ENCODE peak calls at places on chromosomes 6 and 20, in seven cellular contexts. R is PC-9, Q is heart right ventricle, O is stomach, X is adrenal gland, V is aorta, I is astrocyte. M is an unnamed sample.
A peak's percentile ranks its signal among the peaks of the same experiment; 100 is the strongest.

GRCh38 chr20:48550814-48551213 is 277.0 kb downstream of the PREX1 start:
- DNase-seq in I (peak; percentile 2), Q (no peak), O (no peak), X (peak; percentile 3), V (no peak), R (no peak), M (no peak)

GRCh38 chr6:105835373-105835772 is 250.8 kb upstream of the PRDM1 start:
- DNase-seq in X (no peak), Q (no peak), I (peak; percentile 21), R (no peak), V (no peak), O (no peak), M (no peak)

GRCh38 chr6:142943746-142944125 is 1.2 kb downstream of the HIVEP2 start:
- DNase-seq in I (peak; percentile 27), R (peak; percentile 14), X (no peak), Q (peak; percentile 14), O (no peak), V (peak; percentile 56), M (no peak)

GRCh38 chr20:49699200-49699992 is 14.3 kb downstream of the B4GALT5 start:
- DNase-seq in O (no peak), X (no peak), R (no peak), Q (no peak), V (no peak), I (peak; percentile 81), M (no peak)

GRCh38 chr6:170165501-170166117 is 125.3 kb downstream of the DLL1 start:
- DNase-seq in Q (no peak), R (no peak), V (peak; percentile 62), I (no peak), O (no peak), X (no peak), M (peak; percentile 31)

GRCh38 chr20:21102691-21103311 is 3.4 kb downstream of the LINC00237 start:
- DNase-seq in I (no peak), X (peak; percentile 23), O (peak; percentile 49), Q (no peak), R (no peak), V (peak; percentile 66), M (peak; percentile 55)

GRCh38 chr6:106181664-106182418 is 95.7 kb downstream of the PRDM1 start:
- DNase-seq in X (no peak), Q (no peak), V (no peak), I (peak; percentile 87), O (no peak), R (peak; percentile 33), M (no peak)

GRCh38 chr20:63568986-63569949 is 4.8 kb downstream of the HELZ2 start:
- DNase-seq in X (no peak), I (no peak), O (no peak), R (no peak), V (no peak), Q (no peak), M (peak; percentile 16)

GRCh38 chr20:33983371-33983770 is 10.3 kb upstream of the RALY start:
- DNase-seq in Q (no peak), X (no peak), V (no peak), O (no peak), R (no peak), I (no peak), M (no peak)

GRCh38 chr6:149454405-149454848 is 30.4 kb downstream of the ZC3H12D start:
- DNase-seq in I (peak; percentile 81), V (peak; percentile 97), R (peak; percentile 90), X (peak; percentile 99), Q (peak; percentile 96), O (peak; percentile 96), M (peak; percentile 85)

GRCh38 chr20:5741089-5741488 is 9.1 kb upstream of the SHLD1 start:
- DNase-seq in X (peak; percentile 83), Q (no peak), V (no peak), R (no peak), I (peak; percentile 65), O (no peak), M (no peak)

GRCh38 chr6:159107451-159108260 is 61.5 kb upstream of the FNDC1 start:
- DNase-seq in X (no peak), O (peak; percentile 32), R (no peak), V (no peak), I (no peak), Q (no peak), M (no peak)

DNA sequence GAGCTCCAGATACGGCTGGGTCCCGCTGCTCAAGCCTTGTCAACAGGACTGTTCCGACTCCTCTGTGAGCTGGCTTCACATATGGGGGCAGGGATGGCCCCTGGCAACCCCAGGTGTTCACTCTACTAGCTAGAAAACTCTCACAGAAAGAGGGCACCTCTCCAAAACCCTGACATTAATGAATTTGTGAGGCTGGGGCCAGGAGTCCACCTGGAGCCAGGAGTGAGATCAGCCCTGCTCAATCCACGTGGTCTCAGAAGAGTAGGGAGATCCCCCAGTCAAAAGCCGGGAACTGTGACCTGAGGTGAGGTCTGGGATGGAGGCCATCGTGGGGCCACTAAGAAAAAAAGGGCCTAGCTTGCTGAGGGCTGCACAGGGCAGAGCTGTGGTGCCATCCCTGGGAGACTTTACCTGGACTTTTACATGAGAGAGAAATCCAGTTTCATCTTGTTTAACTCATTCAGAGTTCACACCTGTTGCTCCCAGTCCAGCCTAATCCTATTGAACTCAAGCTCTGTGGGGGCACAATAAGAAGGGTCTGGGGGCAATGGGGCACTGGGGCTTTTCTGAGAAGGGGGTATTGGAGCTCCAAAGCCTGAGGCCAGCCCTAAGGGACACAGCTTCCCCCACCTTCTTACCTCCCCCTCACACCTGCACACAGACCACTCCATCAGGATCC is 144.3 kb upstream of the MLN start:
- DNase-seq in Q (no peak), I (no peak), V (no peak), X (no peak), R (no peak), O (no peak), M (no peak)
- H3K27me3 ChIP-seq in Q (peaks cover 55% of the 10 kb centered on the region), I (peaks cover 7% of the 10 kb centered on the region), V (no peaks in the 10 kb centered on the region), X (no peaks in the 10 kb centered on the region), R (peaks cover 100% of the 10 kb centered on the region), O (peaks cover 37% of the 10 kb centered on the region), M (no peaks in the 10 kb centered on the region)

DNA sequence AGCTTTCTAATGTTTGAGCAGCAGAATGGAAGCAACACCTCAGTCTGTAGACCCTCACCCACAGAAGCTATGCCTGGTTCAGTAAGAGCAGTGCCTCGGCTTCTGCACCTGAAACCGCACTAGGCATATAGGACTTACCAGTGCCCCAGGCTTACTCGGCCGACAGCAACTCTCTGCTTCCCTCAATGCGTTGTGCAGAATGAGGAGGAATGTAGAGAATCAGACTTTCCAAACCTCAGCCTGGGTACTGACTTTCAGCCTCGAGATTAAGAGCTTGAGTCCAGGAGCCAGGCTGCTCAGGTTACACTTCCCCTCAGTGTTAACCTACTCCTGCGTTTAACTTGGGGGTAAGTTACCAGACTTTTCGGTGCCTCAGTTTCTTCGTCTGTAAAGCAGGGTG is 8.6 kb downstream of the EYA2 start:
- DNase-seq in R (no peak), O (no peak), V (no peak), X (no peak), Q (no peak), I (no peak), M (no peak)
- H3K27ac ChIP-seq in R (no peak overlapping the region), O (no peak overlapping the region), V (no peak overlapping the region), X (no peak overlapping the region), Q (no peak overlapping the region), I (no peak overlapping the region), M (no peak overlapping the region)

DNA sequence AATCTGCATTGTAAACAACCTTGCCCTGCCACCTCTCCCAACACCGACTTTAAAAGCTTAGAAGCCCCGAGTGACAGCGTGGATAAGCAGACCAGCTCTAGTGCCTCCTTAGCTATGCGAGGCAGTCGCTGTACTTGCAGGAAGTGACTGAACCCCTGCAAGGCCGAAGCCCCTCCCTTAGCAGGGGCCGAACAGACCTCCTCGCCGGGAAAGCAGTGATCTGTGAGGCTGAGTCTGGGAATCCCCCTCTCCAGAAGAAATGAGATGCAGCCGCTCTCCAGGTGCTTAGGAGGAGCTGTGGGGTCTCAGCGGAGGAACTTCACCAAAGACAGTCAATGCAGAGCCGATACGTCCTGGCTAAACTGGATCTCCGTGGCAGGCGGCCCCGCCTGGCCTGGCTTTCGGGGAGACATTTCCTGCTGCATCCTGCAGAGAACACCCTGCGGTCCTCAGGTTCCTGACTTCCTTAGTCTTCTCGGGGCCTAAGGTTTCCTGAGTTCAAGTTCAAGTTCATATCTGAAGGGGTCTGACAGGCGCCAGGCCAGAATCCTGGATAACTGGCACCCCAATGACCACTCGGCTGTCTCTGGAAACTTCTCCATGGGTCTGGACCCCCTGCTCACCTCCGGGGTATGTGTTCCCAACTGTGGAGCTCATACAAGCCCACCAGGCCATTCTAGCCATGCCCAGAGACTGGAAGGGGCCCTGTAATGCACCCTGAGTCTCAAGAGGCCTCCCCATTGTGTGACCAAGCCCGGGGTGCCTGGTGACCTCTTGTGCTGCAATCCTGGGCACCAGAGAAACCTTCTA is 20.4 kb upstream of the FRMD1 start:
- DNase-seq in O (no peak), V (peak; percentile 33), Q (no peak), R (no peak), X (no peak), I (no peak), M (peak; percentile 24)
- H3K27me3 ChIP-seq in O (peaks cover 41% of the 10 kb centered on the region), V (no peaks in the 10 kb centered on the region), Q (peaks cover 45% of the 10 kb centered on the region), R (peaks cover 93% of the 10 kb centered on the region), X (peaks cover 19% of the 10 kb centered on the region), I (peaks cover 25% of the 10 kb centered on the region), M (peaks cover 34% of the 10 kb centered on the region)

DNA sequence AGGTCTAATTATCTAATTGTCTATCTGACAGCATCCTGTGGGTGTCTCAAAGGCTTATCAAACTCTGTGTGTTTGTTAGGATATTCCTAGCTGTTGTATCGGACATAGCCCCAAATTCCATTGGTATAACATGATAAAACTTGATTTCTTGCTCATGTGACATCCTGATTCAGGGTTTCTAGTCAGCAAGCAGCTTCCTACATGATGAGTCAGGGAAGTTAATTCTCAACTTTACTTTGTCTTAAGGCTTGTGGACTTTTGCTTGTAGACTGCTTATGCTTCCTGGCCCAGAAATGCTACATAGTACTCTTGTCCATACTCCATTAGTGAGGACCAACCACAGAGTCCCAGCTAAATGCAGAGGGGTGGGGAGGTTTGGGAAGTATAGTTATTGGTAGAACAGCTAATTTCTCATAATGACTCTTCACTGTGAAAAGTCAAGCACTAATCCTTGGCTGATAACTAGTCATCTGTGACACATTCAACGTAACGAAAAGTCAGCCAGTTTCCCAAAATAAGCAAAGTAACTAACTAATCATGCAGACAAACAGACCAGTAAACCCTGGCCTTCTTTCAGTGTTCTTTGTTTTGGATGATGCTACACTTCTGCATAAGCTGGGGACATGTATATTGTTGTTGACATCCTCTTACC is 25.8 kb downstream of the NKAIN2 start:
- DNase-seq in R (no peak), V (no peak), Q (no peak), O (no peak), X (no peak), I (peak; percentile 62), M (no peak)
- H3K27ac ChIP-seq in R (no peak overlapping the region), V (no peak overlapping the region), Q (no peak overlapping the region), O (no peak overlapping the region), X (no peak overlapping the region), I (no peak overlapping the region), M (peak overlapping the region; percentile 2)

GRCh38 chr20:57876163-57876562 is 166.3 kb upstream of the PMEPA1 start:
- DNase-seq in O (no peak), V (no peak), X (no peak), R (no peak), I (no peak), Q (no peak), M (no peak)
- H3K27me3 ChIP-seq in O (peaks cover 18% of the 10 kb centered on the region), V (no peaks in the 10 kb centered on the region), X (no peaks in the 10 kb centered on the region), R (no peaks in the 10 kb centered on the region), I (peaks cover 29% of the 10 kb centered on the region), Q (no peaks in the 10 kb centered on the region), M (no peaks in the 10 kb centered on the region)

DNA sequence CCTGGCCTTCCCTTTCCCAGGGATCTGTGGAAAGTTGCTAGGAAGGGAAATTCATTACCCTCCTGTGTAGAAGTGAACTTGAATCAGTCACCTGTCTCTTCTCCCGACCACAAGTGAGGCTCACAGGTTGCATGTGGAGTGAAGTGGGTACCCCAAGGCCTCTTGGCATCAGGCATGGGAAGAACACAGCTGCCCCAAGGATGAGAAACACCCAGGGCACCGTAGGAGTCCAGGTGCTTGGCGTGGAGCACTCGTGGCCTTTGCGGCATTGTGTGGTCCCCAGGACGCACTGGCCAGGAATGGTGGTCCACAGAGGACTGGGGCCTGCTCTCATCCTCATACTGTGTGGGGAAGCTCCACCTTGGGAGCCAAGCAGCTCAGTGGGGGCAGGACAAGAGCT is 47.5 kb upstream of the VSX1 start:
- DNase-seq in R (no peak), V (no peak), O (no peak), X (no peak), I (no peak), Q (no peak), M (no peak)
- H3K27ac ChIP-seq in R (no peak overlapping the region), V (no peak overlapping the region), O (no peak overlapping the region), X (no peak overlapping the region), I (no peak overlapping the region), Q (no peak overlapping the region), M (no peak overlapping the region)